ENCODE peak calls at places on chromosomes 1 and 21, in ten cellular contexts. T, U, I, L, F, E, N, P, A and C are unnamed samples.

GRCh38 chr1:48019714-48020315 is 22.6 kb upstream of the TRABD2B start:
- DNase-seq in T (no peak), U (no peak), I (no peak), L (no peak), F (no peak), E (no peak), N (no peak), P (no peak), A (no peak), C (no peak)

GRCh38 chr1:39386997-39387396 is 104.4 kb upstream of the BMP8A start:
- DNase-seq in T (no peak), U (no peak), I (no peak), L (no peak), F (no peak), E (no peak), N (no peak), P (no peak), A (no peak), C (no peak)

GRCh38 chr1:91929246-91929645 is 20.0 kb upstream of the BRDT start:
- DNase-seq in T (peak), U (no peak), I (peak), L (no peak), F (no peak), E (no peak), N (no peak), P (no peak), A (no peak), C (peak)

GRCh38 chr1:211601982-211602644 is 23.2 kb upstream of the SLC30A1 start:
- DNase-seq in T (no peak), U (no peak), I (peak), L (no peak), F (no peak), E (no peak), N (no peak), P (no peak), A (no peak), C (no peak)

GRCh38 chr1:151993084-151993733 is 450 bp downstream of the S100A10 start:
- DNase-seq in T (peak), U (no peak), I (peak), L (no peak), F (peak), E (no peak), N (no peak), P (no peak), A (no peak), C (no peak)

GRCh38 chr21:41361786-41362604 is at the start of gene MX2:
- DNase-seq in T (peak), U (peak), I (peak), L (peak), F (no peak), E (peak), N (no peak), P (no peak), A (no peak), C (peak)

GRCh38 chr1:2375246-2375922 is 16.0 kb downstream of the MORN1 start:
- DNase-seq in T (no peak), U (no peak), I (no peak), L (no peak), F (no peak), E (no peak), N (no peak), P (no peak), A (no peak), C (no peak)

GRCh38 chr1:23118957-23119792 is 49.5 kb downstream of the LUZP1 start:
- DNase-seq in T (peak), U (no peak), I (peak), L (peak), F (no peak), E (peak), N (no peak), P (no peak), A (no peak), C (peak)

GRCh38 chr21:43824250-43824882 is 35.0 kb downstream of the RRP1 start:
- DNase-seq in T (peak), U (no peak), I (peak), L (no peak), F (no peak), E (peak), N (no peak), P (no peak), A (no peak), C (peak)

GRCh38 chr1:36653850-36654249 is 171.1 kb upstream of the CSF3R start:
- DNase-seq in T (no peak), U (no peak), I (peak), L (no peak), F (no peak), E (peak), N (peak), P (no peak), A (no peak), C (no peak)

GRCh38 chr1:164708596-164708995 is 149.6 kb downstream of the PBX1 start:
- DNase-seq in T (no peak), U (no peak), I (no peak), L (no peak), F (no peak), E (no peak), N (no peak), P (no peak), A (no peak), C (no peak)

GRCh38 chr21:20570824-20571232 is 427.4 kb upstream of the NCAM2 start:
- DNase-seq in T (no peak), U (no peak), I (no peak), L (no peak), F (no peak), E (no peak), N (no peak), P (no peak), A (peak), C (no peak)